ENCODE peak calls at places on chromosome 21, in four cellular contexts. F is A549, V is suprapubic skin, M is esophagus muscularis mucosa. K is an unnamed sample.

GRCh38 chr21:35179990-35180557 is 131.0 kb upstream of the RUNX1 start:
- DNase-seq in F (no peak), V (no peak), M (no peak), K (no peak)

GRCh38 chr21:18370292-18370691 is 33.3 kb downstream of the TMPRSS15 start:
- DNase-seq in F (no peak), V (no peak), M (no peak), K (no peak)

GRCh38 chr21:38806153-38806941 is 618 bp downstream of the ETS2 start:
- DNase-seq in F (no peak), V (peak), M (no peak), K (peak)

GRCh38 chr21:28299946-28300345 is 692.7 kb downstream of the LTN1 start:
- DNase-seq in F (no peak), V (no peak), M (no peak), K (no peak)

GRCh38 chr21:30577766-30578165 is 12.4 kb downstream of the KRTAP22-2 start:
- DNase-seq in F (no peak), V (no peak), M (no peak), K (no peak)

GRCh38 chr21:38511662-38512243 is 13.5 kb upstream of the ERG start:
- DNase-seq in F (no peak), V (no peak), M (peak), K (no peak)

GRCh38 chr21:34865922-34866271 is 183.2 kb downstream of the RUNX1 start:
- DNase-seq in F (no peak), V (no peak), M (no peak), K (no peak)

GRCh38 chr21:15018382-15018781 is 46.4 kb downstream of the NRIP1 start:
- DNase-seq in F (no peak), V (no peak), M (no peak), K (no peak)

GRCh38 chr21:38503588-38503987 is 5.3 kb upstream of the ERG start:
- DNase-seq in F (no peak), V (no peak), M (peak), K (no peak)

GRCh38 chr21:28704746-28705145 is 287.9 kb downstream of the LTN1 start:
- DNase-seq in F (no peak), V (no peak), M (no peak), K (no peak)

GRCh38 chr21:15272591-15272990 is 207.8 kb upstream of the NRIP1 start:
- DNase-seq in F (no peak), V (no peak), M (no peak), K (no peak)

GRCh38 chr21:25556087-25556486 is 51.2 kb downstream of the MRPL39 start:
- DNase-seq in F (no peak), V (no peak), M (no peak), K (no peak)

GRCh38 chr21:35359076-35359475 is 310.0 kb upstream of the RUNX1 start:
- DNase-seq in F (no peak), V (no peak), M (no peak), K (no peak)

GRCh38 chr21:31557421-31557955 is 102.0 kb upstream of the SOD1 start:
- DNase-seq in F (no peak), V (no peak), M (no peak), K (no peak)

GRCh38 chr21:34815831-34816700 is 147.3 kb downstream of the CLIC6 start:
- DNase-seq in F (no peak), V (no peak), M (no peak), K (no peak)

GRCh38 chr21:26389971-26390641 is 183.0 kb downstream of the CYYR1 start:
- DNase-seq in F (peak), V (no peak), M (no peak), K (no peak)

GRCh38 chr21:46244602-46245001 is 16.0 kb upstream of the LSS start:
- DNase-seq in F (no peak), V (no peak), M (no peak), K (no peak)

GRCh38 chr21:46243865-46244490 is 15.4 kb upstream of the LSS start:
- DNase-seq in F (no peak), V (no peak), M (no peak), K (no peak)

GRCh38 chr21:46237474-46237873 is 8.9 kb upstream of the LSS start:
- DNase-seq in F (no peak), V (no peak), M (no peak), K (no peak)

GRCh38 chr21:46243325-46243724 is 14.8 kb upstream of the LSS start:
- DNase-seq in F (no peak), V (no peak), M (no peak), K (no peak)

GRCh38 chr21:46239817-46240325 is 11.3 kb upstream of the LSS start:
- DNase-seq in F (no peak), V (no peak), M (no peak), K (no peak)
- TF ChIP-seq POLR2A in F (no peak), V (no peak), M (no peak), K (no peak)

GRCh38 chr21:41582298-41582840 is 74.4 kb upstream of the TMPRSS2 start:
- DNase-seq in F (no peak), V (no peak), M (no peak), K (no peak)

GRCh38 chr21:41582866-41583265 is 74.9 kb upstream of the TMPRSS2 start:
- DNase-seq in F (no peak), V (no peak), M (no peak), K (no peak)

GRCh38 chr21:41583274-41583790 is 75.4 kb upstream of the TMPRSS2 start:
- DNase-seq in F (peak), V (no peak), M (no peak), K (peak)

GRCh38 chr21:41585199-41585994 is 77.4 kb upstream of the TMPRSS2 start:
- DNase-seq in F (no peak), V (no peak), M (no peak), K (no peak)

DNA sequence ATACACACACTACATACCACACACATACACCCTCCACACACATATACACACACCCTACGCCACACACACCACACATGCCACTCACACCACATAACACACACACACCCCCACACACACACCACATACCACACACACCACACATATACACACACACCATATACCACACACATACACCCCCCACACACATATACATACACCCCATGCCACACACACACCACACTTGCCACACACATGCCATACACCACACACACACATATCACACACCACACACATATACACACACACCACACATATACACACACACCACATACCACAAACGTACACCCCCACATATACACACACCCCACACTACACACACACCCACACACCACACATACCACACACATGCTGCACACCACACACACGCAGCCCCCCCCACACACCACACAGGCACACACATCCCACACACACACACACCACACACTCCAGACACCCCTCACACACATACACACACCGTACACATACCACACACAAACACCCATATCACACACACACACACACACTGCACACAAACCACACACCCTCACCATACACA is 76.7 kb upstream of the TMPRSS2 start:
- DNase-seq in F (no peak), V (no peak), M (no peak), K (no peak)
- TF ChIP-seq EP300 in F (no peak), V (no peak), M (no peak), K (no peak)

GRCh38 chr21:44300262-44300959 is 558 bp downstream of the PFKL start:
- DNase-seq in F (peak), V (peak), M (peak), K (peak)

GRCh38 chr21:44298301-44298700 is 1.6 kb upstream of the PFKL start:
- DNase-seq in F (no peak), V (no peak), M (no peak), K (no peak)

GRCh38 chr21:44301093-44301492 is 1.2 kb downstream of the PFKL start:
- DNase-seq in F (no peak), V (no peak), M (no peak), K (no peak)

GRCh38 chr21:44299085-44299457 is 782 bp upstream of the PFKL start:
- DNase-seq in F (no peak), V (no peak), M (no peak), K (peak)

GRCh38 chr21:44299458-44300261 is at the start of gene PFKL:
- DNase-seq in F (peak), V (no peak), M (no peak), K (peak)
- TF ChIP-seq POLR2A in F (peak), V (no peak), M (no peak), K (peak)

GRCh38 chr21:36575306-36575705 is 95.4 kb upstream of the CLDN14 start:
- DNase-seq in F (no peak), V (no peak), M (no peak), K (no peak)
- TF ChIP-seq EP300 in F (no peak), V (no peak), M (no peak), K (no peak)

GRCh38 chr21:43734830-43735229 is 15.9 kb downstream of the PDXK start:
- DNase-seq in F (no peak), V (no peak), M (no peak), K (no peak)

GRCh38 chr21:43736224-43736883 is 17.4 kb downstream of the PDXK start:
- DNase-seq in F (no peak), V (no peak), M (no peak), K (no peak)

GRCh38 chr21:43734131-43734634 is 15.3 kb downstream of the PDXK start:
- DNase-seq in F (no peak), V (no peak), M (no peak), K (no peak)

GRCh38 chr21:43733529-43734071 is 14.7 kb downstream of the PDXK start:
- DNase-seq in F (no peak), V (no peak), M (no peak), K (no peak)

GRCh38 chr21:43735236-43736091 is 16.5 kb downstream of the PDXK start:
- DNase-seq in F (no peak), V (no peak), M (no peak), K (no peak)
- TF ChIP-seq POLR2A in F (no peak), V (no peak), M (no peak), K (no peak)

GRCh38 chr21:33380483-33380998 is 22.7 kb upstream of the IFNGR2 start:
- DNase-seq in F (peak), V (peak), M (peak), K (peak)
- TF ChIP-seq EP300 in F (no peak), V (no peak), M (no peak), K (no peak)

DNA sequence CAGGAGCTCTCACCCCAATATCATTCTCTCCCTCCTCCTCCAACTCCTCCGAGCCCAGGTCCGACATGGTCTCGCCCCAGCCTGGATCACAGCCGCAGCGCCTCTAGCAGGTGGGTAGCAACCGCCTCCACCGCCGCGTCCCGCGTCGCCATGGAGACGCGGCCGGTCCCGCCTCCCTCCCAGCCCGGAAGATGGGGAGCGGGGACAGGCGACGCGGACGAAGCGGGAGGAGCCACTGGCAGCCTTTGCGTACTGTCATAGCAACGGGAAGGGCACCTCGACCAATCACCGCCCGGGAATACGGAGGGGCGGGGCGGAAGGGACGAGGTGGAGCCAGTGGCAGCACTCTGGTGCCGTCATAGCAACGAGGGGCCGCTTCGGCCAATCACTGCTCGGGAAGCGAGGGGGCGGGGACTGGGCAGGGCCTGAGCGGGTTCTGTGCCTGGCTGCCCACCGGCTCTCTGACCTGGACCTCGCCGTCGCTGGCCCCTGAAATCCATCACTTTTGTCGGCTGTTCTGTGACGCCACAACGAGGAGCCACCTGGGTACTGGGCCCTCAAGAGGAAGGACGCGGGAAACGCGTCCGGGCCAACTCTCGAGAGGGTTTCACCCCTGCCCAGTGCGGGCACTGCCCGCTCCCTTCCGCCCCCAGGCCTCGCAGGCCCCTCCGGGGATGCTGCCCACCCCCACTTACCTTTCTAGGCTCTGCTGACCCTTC is at the start of gene RSPH1:
- DNase-seq in F (peak), V (peak), M (peak), K (peak)
- TF ChIP-seq POLR2A in F (peak), V (peak), M (peak), K (no peak)

GRCh38 chr21:40054403-40054802 is 187.2 kb downstream of the PCP4 start:
- DNase-seq in F (no peak), V (no peak), M (no peak), K (no peak)
- TF ChIP-seq EP300 in F (no peak), V (no peak), M (no peak), K (peak)

K was measured in upper lobe of left lung.